ENCODE peak calls at places on chromosomes 1 and 21, in six cellular contexts. One of them, this sample, is unnamed.
A peak's percentile ranks its signal among the peaks of the same experiment; 100 is the strongest.

GRCh38 chr1:68166348-68166747 is 66.0 kb downstream of the WLS start:
- DNase-seq in HS-5: no peak
- DNase-seq in frontal cortex: no peak
- DNase-seq in kidney tubule cell: no peak
- DNase-seq in stimulated activated naive B cell treated with anti-CD40 and anti-IgM and Interleukin-4, amounts not matched to agents 10 μg/mL and 1 μg/mL and 100 μg/mL, for 72 hours: no peak
- DNase-seq in RKO: no peak
- DNase-seq in this sample: no peak

GRCh38 chr1:91537281-91538069 is 36.8 kb downstream of the CDC7 start:
- DNase-seq in HS-5: peak; percentile 74
- DNase-seq in frontal cortex: no peak
- DNase-seq in kidney tubule cell: peak; percentile 12
- DNase-seq in stimulated activated naive B cell treated with anti-CD40 and anti-IgM and Interleukin-4, amounts not matched to agents 10 μg/mL and 1 μg/mL and 100 μg/mL, for 72 hours: no peak
- DNase-seq in RKO: no peak
- DNase-seq in this sample: no peak

GRCh38 chr1:207753611-207754010 is 1.8 kb downstream of the CD46 start:
- DNase-seq in HS-5: no peak
- DNase-seq in frontal cortex: no peak
- DNase-seq in kidney tubule cell: no peak
- DNase-seq in stimulated activated naive B cell treated with anti-CD40 and anti-IgM and Interleukin-4, amounts not matched to agents 10 μg/mL and 1 μg/mL and 100 μg/mL, for 72 hours: no peak
- DNase-seq in RKO: no peak
- DNase-seq in this sample: no peak

GRCh38 chr1:246213036-246213435 is 294.0 kb downstream of the SMYD3 start:
- DNase-seq in HS-5: no peak
- DNase-seq in frontal cortex: no peak
- DNase-seq in kidney tubule cell: no peak
- DNase-seq in stimulated activated naive B cell treated with anti-CD40 and anti-IgM and Interleukin-4, amounts not matched to agents 10 μg/mL and 1 μg/mL and 100 μg/mL, for 72 hours: no peak
- DNase-seq in RKO: no peak
- DNase-seq in this sample: no peak

GRCh38 chr1:27527223-27527856 is 37.4 kb upstream of the WASF2 start:
- DNase-seq in HS-5: no peak
- DNase-seq in frontal cortex: peak; percentile 62
- DNase-seq in kidney tubule cell: no peak
- DNase-seq in stimulated activated naive B cell treated with anti-CD40 and anti-IgM and Interleukin-4, amounts not matched to agents 10 μg/mL and 1 μg/mL and 100 μg/mL, for 72 hours: no peak
- DNase-seq in RKO: no peak
- DNase-seq in this sample: peak; percentile 90

GRCh38 chr1:3651939-3652537 is at the start of gene TP73:
- DNase-seq in HS-5: no peak
- DNase-seq in frontal cortex: peak; percentile 49
- DNase-seq in kidney tubule cell: no peak
- DNase-seq in stimulated activated naive B cell treated with anti-CD40 and anti-IgM and Interleukin-4, amounts not matched to agents 10 μg/mL and 1 μg/mL and 100 μg/mL, for 72 hours: no peak
- DNase-seq in RKO: peak; percentile 81
- DNase-seq in this sample: peak; percentile 26

GRCh38 chr21:36964832-36965719 is 1.4 kb downstream of the HLCS start:
- DNase-seq in HS-5: no peak
- DNase-seq in frontal cortex: no peak
- DNase-seq in kidney tubule cell: peak; percentile 5
- DNase-seq in stimulated activated naive B cell treated with anti-CD40 and anti-IgM and Interleukin-4, amounts not matched to agents 10 μg/mL and 1 μg/mL and 100 μg/mL, for 72 hours: no peak
- DNase-seq in RKO: peak; percentile 20
- DNase-seq in this sample: no peak

GRCh38 chr21:35400233-35400939 is 351.3 kb upstream of the RUNX1 start:
- DNase-seq in HS-5: no peak
- DNase-seq in frontal cortex: peak; percentile 16
- DNase-seq in kidney tubule cell: peak; percentile 83
- DNase-seq in stimulated activated naive B cell treated with anti-CD40 and anti-IgM and Interleukin-4, amounts not matched to agents 10 μg/mL and 1 μg/mL and 100 μg/mL, for 72 hours: peak; percentile 32
- DNase-seq in RKO: peak; percentile 47
- DNase-seq in this sample: peak; percentile 71

GRCh38 chr1:31581821-31582810 is 5.8 kb downstream of the TINAGL1 start:
- DNase-seq in HS-5: no peak
- DNase-seq in frontal cortex: no peak
- DNase-seq in kidney tubule cell: peak; percentile 86
- DNase-seq in stimulated activated naive B cell treated with anti-CD40 and anti-IgM and Interleukin-4, amounts not matched to agents 10 μg/mL and 1 μg/mL and 100 μg/mL, for 72 hours: no peak
- DNase-seq in RKO: no peak
- DNase-seq in this sample: no peak

GRCh38 chr1:15201849-15202551 is 45.0 kb upstream of the FHAD1 start:
- DNase-seq in HS-5: no peak
- DNase-seq in frontal cortex: no peak
- DNase-seq in kidney tubule cell: peak; percentile 97
- DNase-seq in stimulated activated naive B cell treated with anti-CD40 and anti-IgM and Interleukin-4, amounts not matched to agents 10 μg/mL and 1 μg/mL and 100 μg/mL, for 72 hours: no peak
- DNase-seq in RKO: no peak
- DNase-seq in this sample: no peak

GRCh38 chr1:5198328-5198727 is 543.9 kb downstream of the AJAP1 start:
- DNase-seq in HS-5: no peak
- DNase-seq in frontal cortex: no peak
- DNase-seq in kidney tubule cell: no peak
- DNase-seq in stimulated activated naive B cell treated with anti-CD40 and anti-IgM and Interleukin-4, amounts not matched to agents 10 μg/mL and 1 μg/mL and 100 μg/mL, for 72 hours: no peak
- DNase-seq in RKO: peak; percentile 9
- DNase-seq in this sample: no peak

GRCh38 chr1:25729774-25730173 is 70.2 kb upstream of the SELENON start:
- DNase-seq in HS-5: no peak
- DNase-seq in frontal cortex: no peak
- DNase-seq in kidney tubule cell: no peak
- DNase-seq in stimulated activated naive B cell treated with anti-CD40 and anti-IgM and Interleukin-4, amounts not matched to agents 10 μg/mL and 1 μg/mL and 100 μg/mL, for 72 hours: no peak
- DNase-seq in RKO: no peak
- DNase-seq in this sample: peak; percentile 89

GRCh38 chr1:27176954-27177353 is 22.0 kb upstream of the SLC9A1 start:
- DNase-seq in HS-5: no peak
- DNase-seq in frontal cortex: no peak
- DNase-seq in kidney tubule cell: no peak
- DNase-seq in stimulated activated naive B cell treated with anti-CD40 and anti-IgM and Interleukin-4, amounts not matched to agents 10 μg/mL and 1 μg/mL and 100 μg/mL, for 72 hours: no peak
- DNase-seq in RKO: no peak
- DNase-seq in this sample: no peak

GRCh38 chr1:8789314-8790214 is 27.9 kb downstream of the RERE start:
- DNase-seq in HS-5: no peak
- DNase-seq in frontal cortex: no peak
- DNase-seq in kidney tubule cell: no peak
- DNase-seq in stimulated activated naive B cell treated with anti-CD40 and anti-IgM and Interleukin-4, amounts not matched to agents 10 μg/mL and 1 μg/mL and 100 μg/mL, for 72 hours: no peak
- DNase-seq in RKO: no peak
- DNase-seq in this sample: no peak

This sample was measured in myocyte.